ENCODE peak calls at places on chromosomes 4 and X, in six cellular contexts. One of them, this sample, is unnamed.

GRCh38 chrX:97931586-97931985 is 1047.9 kb downstream of the RPA4 start:
- DNase-seq in K562: no peak
- DNase-seq in HCT116: no peak
- DNase-seq in SK-N-SH: no peak
- DNase-seq in HepG2: no peak
- DNase-seq in GM12878: no peak
- DNase-seq in this sample: no peak

GRCh38 chr4:81595287-81595686 is 123.6 kb upstream of the RASGEF1B start:
- DNase-seq in K562: no peak
- DNase-seq in HCT116: no peak
- DNase-seq in SK-N-SH: no peak
- DNase-seq in HepG2: no peak
- DNase-seq in GM12878: no peak
- DNase-seq in this sample: no peak

GRCh38 chr4:72567821-72568620 is 1.0 kb downstream of the ADAMTS3 start:
- DNase-seq in K562: peak; percentile 72
- DNase-seq in HCT116: no peak
- DNase-seq in SK-N-SH: peak; percentile 69
- DNase-seq in HepG2: peak; percentile 3
- DNase-seq in GM12878: no peak
- DNase-seq in this sample: peak; percentile 46

GRCh38 chr4:7651461-7651921 is 216.8 kb upstream of the PSAPL1 start:
- DNase-seq in K562: no peak
- DNase-seq in HCT116: no peak
- DNase-seq in SK-N-SH: peak; percentile 87
- DNase-seq in HepG2: no peak
- DNase-seq in GM12878: no peak
- DNase-seq in this sample: no peak

GRCh38 chrX:20545538-20545937 is 278.8 kb upstream of the RPS6KA3 start:
- DNase-seq in K562: no peak
- DNase-seq in HCT116: no peak
- DNase-seq in SK-N-SH: no peak
- DNase-seq in HepG2: no peak
- DNase-seq in GM12878: no peak
- DNase-seq in this sample: no peak

GRCh38 chr4:118823471-118823870 is 12.5 kb downstream of the SEC24D start:
- DNase-seq in K562: no peak
- DNase-seq in HCT116: peak; percentile 28
- DNase-seq in SK-N-SH: no peak
- DNase-seq in HepG2: no peak
- DNase-seq in GM12878: no peak
- DNase-seq in this sample: peak; percentile 82

GRCh38 chr4:94642561-94642866 is 115.2 kb upstream of the BMPR1B start:
- DNase-seq in K562: no peak
- DNase-seq in HCT116: peak; percentile 31
- DNase-seq in SK-N-SH: no peak
- DNase-seq in HepG2: no peak
- DNase-seq in GM12878: no peak
- DNase-seq in this sample: no peak

GRCh38 chr4:8362483-8362882 is 78.0 kb downstream of the ACOX3 start:
- DNase-seq in K562: no peak
- DNase-seq in HCT116: no peak
- DNase-seq in SK-N-SH: no peak
- DNase-seq in HepG2: no peak
- DNase-seq in GM12878: no peak
- DNase-seq in this sample: no peak

GRCh38 chrX:43703211-43703791 is 47.2 kb downstream of the MAOA start:
- DNase-seq in K562: no peak
- DNase-seq in HCT116: no peak
- DNase-seq in SK-N-SH: no peak
- DNase-seq in HepG2: peak; percentile 48
- DNase-seq in GM12878: no peak
- DNase-seq in this sample: no peak

GRCh38 chrX:50081282-50081955 is 119.4 kb downstream of the AKAP4 start:
- DNase-seq in K562: no peak
- DNase-seq in HCT116: no peak
- DNase-seq in SK-N-SH: peak; percentile 27
- DNase-seq in HepG2: peak; percentile 10
- DNase-seq in GM12878: no peak
- DNase-seq in this sample: peak; percentile 56

GRCh38 chrX:69556094-69557011 is 52.2 kb downstream of the NALF2 start:
- DNase-seq in K562: peak; percentile 9
- DNase-seq in HCT116: peak; percentile 84
- DNase-seq in SK-N-SH: no peak
- DNase-seq in HepG2: peak; percentile 99
- DNase-seq in GM12878: no peak
- DNase-seq in this sample: peak; percentile 48

GRCh38 chrX:1912193-1912592 is 297.3 kb downstream of the ASMT start:
- DNase-seq in K562: no peak
- DNase-seq in HCT116: no peak
- DNase-seq in SK-N-SH: no peak
- DNase-seq in HepG2: no peak
- DNase-seq in GM12878: no peak
- DNase-seq in this sample: no peak

GRCh38 chr4:98664959-98665358 is 6.5 kb upstream of the TSPAN5 start:
- DNase-seq in K562: no peak
- DNase-seq in HCT116: no peak
- DNase-seq in SK-N-SH: no peak
- DNase-seq in HepG2: no peak
- DNase-seq in GM12878: no peak
- DNase-seq in this sample: no peak

GRCh38 chr4:76233088-76233487 is 18.4 kb upstream of the FAM47E start:
- DNase-seq in K562: no peak
- DNase-seq in HCT116: no peak
- DNase-seq in SK-N-SH: no peak
- DNase-seq in HepG2: no peak
- DNase-seq in GM12878: no peak
- DNase-seq in this sample: no peak

GRCh38 chr4:35966558-35966957 is 277.8 kb downstream of the ARAP2 start:
- DNase-seq in K562: no peak
- DNase-seq in HCT116: no peak
- DNase-seq in SK-N-SH: no peak
- DNase-seq in HepG2: no peak
- DNase-seq in GM12878: no peak
- DNase-seq in this sample: no peak

GRCh38 chr4:166622425-166622977 is 611.8 kb downstream of the SPOCK3 start:
- DNase-seq in K562: no peak
- DNase-seq in HCT116: no peak
- DNase-seq in SK-N-SH: no peak
- DNase-seq in HepG2: no peak
- DNase-seq in GM12878: no peak
- DNase-seq in this sample: no peak

GRCh38 chr4:159060161-159060560 is 42.7 kb upstream of the RAPGEF2 start:
- DNase-seq in K562: no peak
- DNase-seq in HCT116: no peak
- DNase-seq in SK-N-SH: no peak
- DNase-seq in HepG2: no peak
- DNase-seq in GM12878: no peak
- DNase-seq in this sample: no peak

GRCh38 chr4:46404961-46405360 is 15.0 kb upstream of the GABRA2 start:
- DNase-seq in K562: no peak
- DNase-seq in HCT116: no peak
- DNase-seq in SK-N-SH: no peak
- DNase-seq in HepG2: peak; percentile 10
- DNase-seq in GM12878: no peak
- DNase-seq in this sample: no peak

GRCh38 chr4:17956245-17956644 is 65.3 kb downstream of the LCORL start:
- DNase-seq in K562: no peak
- DNase-seq in HCT116: no peak
- DNase-seq in SK-N-SH: no peak
- DNase-seq in HepG2: no peak
- DNase-seq in GM12878: no peak
- DNase-seq in this sample: no peak

GRCh38 chr4:113114884-113115283 is 65.4 kb downstream of the ANK2 start:
- DNase-seq in K562: no peak
- DNase-seq in HCT116: no peak
- DNase-seq in SK-N-SH: no peak
- DNase-seq in HepG2: no peak
- DNase-seq in GM12878: no peak
- DNase-seq in this sample: no peak

GRCh38 chrX:12403474-12404082 is 265.3 kb downstream of the FRMPD4 start:
- DNase-seq in K562: no peak
- DNase-seq in HCT116: no peak
- DNase-seq in SK-N-SH: no peak
- DNase-seq in HepG2: no peak
- DNase-seq in GM12878: no peak
- DNase-seq in this sample: no peak

GRCh38 chrX:56726609-56727008 is 2.4 kb upstream of the NBDY start:
- DNase-seq in K562: peak; percentile 7
- DNase-seq in HCT116: no peak
- DNase-seq in SK-N-SH: peak; percentile 19
- DNase-seq in HepG2: peak; percentile 41
- DNase-seq in GM12878: no peak
- DNase-seq in this sample: peak; percentile 71

GRCh38 chr4:46945062-46945461 is 36.0 kb upstream of the COX7B2 start:
- DNase-seq in K562: no peak
- DNase-seq in HCT116: no peak
- DNase-seq in SK-N-SH: no peak
- DNase-seq in HepG2: no peak
- DNase-seq in GM12878: no peak
- DNase-seq in this sample: no peak

GRCh38 chrX:130726661-130727060 is 176.3 kb downstream of the ENOX2 start:
- DNase-seq in K562: no peak
- DNase-seq in HCT116: no peak
- DNase-seq in SK-N-SH: no peak
- DNase-seq in HepG2: no peak
- DNase-seq in GM12878: no peak
- DNase-seq in this sample: no peak

GRCh38 chr4:164012396-164013027 is 518.0 kb downstream of the TMA16 start:
- DNase-seq in K562: no peak
- DNase-seq in HCT116: peak; percentile 29
- DNase-seq in SK-N-SH: peak; percentile 12
- DNase-seq in HepG2: peak; percentile 28
- DNase-seq in GM12878: no peak
- DNase-seq in this sample: no peak

GRCh38 chrX:113726466-113726865 is 857.4 kb upstream of the HTR2C start:
- DNase-seq in K562: no peak
- DNase-seq in HCT116: no peak
- DNase-seq in SK-N-SH: no peak
- DNase-seq in HepG2: no peak
- DNase-seq in GM12878: no peak
- DNase-seq in this sample: no peak

GRCh38 chrX:10457092-10457491 is 163.3 kb downstream of the MID1 start:
- DNase-seq in K562: no peak
- DNase-seq in HCT116: no peak
- DNase-seq in SK-N-SH: no peak
- DNase-seq in HepG2: no peak
- DNase-seq in GM12878: no peak
- DNase-seq in this sample: no peak

GRCh38 chr4:1570291-1571164 is 113.6 kb downstream of the FAM53A start:
- DNase-seq in K562: no peak
- DNase-seq in HCT116: no peak
- DNase-seq in SK-N-SH: no peak
- DNase-seq in HepG2: no peak
- DNase-seq in GM12878: no peak
- DNase-seq in this sample: no peak

GRCh38 chrX:19715711-19716638 is 171.4 kb downstream of the SH3KBP1 start:
- DNase-seq in K562: no peak
- DNase-seq in HCT116: no peak
- DNase-seq in SK-N-SH: no peak
- DNase-seq in HepG2: no peak
- DNase-seq in GM12878: no peak
- DNase-seq in this sample: no peak

GRCh38 chr4:120520761-120521160 is 401.8 kb downstream of the PRDM5 start:
- DNase-seq in K562: no peak
- DNase-seq in HCT116: no peak
- DNase-seq in SK-N-SH: no peak
- DNase-seq in HepG2: no peak
- DNase-seq in GM12878: no peak
- DNase-seq in this sample: no peak

GRCh38 chr4:120517966-120518365 is 404.6 kb downstream of the PRDM5 start:
- DNase-seq in K562: peak; percentile 7
- DNase-seq in HCT116: peak; percentile 63
- DNase-seq in SK-N-SH: peak; percentile 9
- DNase-seq in HepG2: peak; percentile 9
- DNase-seq in GM12878: peak; percentile 42
- DNase-seq in this sample: no peak
- TF ChIP-seq JUND in K562: no peak
- TF ChIP-seq JUND in HCT116: no peak
- TF ChIP-seq JUND in SK-N-SH: peak; percentile 43
- TF ChIP-seq JUND in HepG2: no peak
- TF ChIP-seq JUND in GM12878: no peak
- TF ChIP-seq JUND in this sample: no peak

GRCh38 chr4:33395731-33396485 is 2675.7 kb downstream of the PCDH7 start:
- DNase-seq in K562: no peak
- DNase-seq in HCT116: no peak
- DNase-seq in SK-N-SH: no peak
- DNase-seq in HepG2: no peak
- DNase-seq in GM12878: no peak
- DNase-seq in this sample: no peak
- TF ChIP-seq JUND in K562: no peak
- TF ChIP-seq JUND in HCT116: no peak
- TF ChIP-seq JUND in SK-N-SH: no peak
- TF ChIP-seq JUND in HepG2: no peak
- TF ChIP-seq JUND in GM12878: no peak
- TF ChIP-seq JUND in this sample: no peak

DNA sequence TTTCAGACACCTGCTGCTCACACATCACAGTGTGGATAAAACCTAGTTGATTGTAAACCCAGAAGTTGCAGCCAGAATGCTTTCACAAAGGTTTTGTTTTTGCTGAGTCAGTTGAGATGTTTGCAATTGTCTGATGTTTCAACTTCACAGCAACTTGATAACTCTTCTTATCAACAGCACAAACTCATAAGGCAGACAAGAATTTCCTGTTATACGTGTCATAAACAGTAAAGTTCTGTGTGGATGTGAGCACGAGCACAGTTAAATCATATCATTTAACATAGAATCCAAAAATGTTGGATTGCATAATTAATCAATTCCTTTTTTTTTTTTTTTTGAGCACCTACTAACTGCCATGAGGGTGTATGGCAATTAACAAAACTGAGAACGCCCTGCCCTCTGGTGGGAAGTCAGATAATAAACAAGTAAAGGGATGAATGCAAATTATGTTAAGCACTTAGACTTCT is 512.2 kb downstream of the PDHA2 start:
- DNase-seq in K562: no peak
- DNase-seq in HCT116: peak; percentile 34
- DNase-seq in SK-N-SH: peak; percentile 16
- DNase-seq in HepG2: peak; percentile 0
- DNase-seq in GM12878: no peak
- DNase-seq in this sample: no peak
- TF ChIP-seq JUND in K562: no peak
- TF ChIP-seq JUND in HCT116: no peak
- TF ChIP-seq JUND in SK-N-SH: no peak
- TF ChIP-seq JUND in HepG2: no peak
- TF ChIP-seq JUND in GM12878: no peak
- TF ChIP-seq JUND in this sample: no peak

DNA sequence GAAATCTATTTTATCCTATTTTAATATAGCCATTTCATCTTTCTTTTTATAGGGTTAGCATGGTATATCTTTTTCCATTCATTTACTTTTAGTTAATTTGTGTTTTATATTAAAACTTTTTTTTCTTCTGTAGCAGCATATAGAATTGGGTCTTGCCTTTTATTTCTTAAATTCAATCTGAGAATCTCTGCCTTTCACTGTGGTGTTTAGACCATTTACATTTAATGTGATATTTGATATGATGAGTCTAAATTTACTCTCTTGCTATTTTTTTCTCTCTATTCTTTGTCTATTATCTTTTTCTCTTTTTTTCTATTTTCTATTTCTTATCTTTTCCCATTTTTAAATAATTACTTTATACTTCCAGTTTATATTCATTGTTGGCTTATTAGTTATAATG is 105.4 kb upstream of the HAND2 start:
- DNase-seq in K562: no peak
- DNase-seq in HCT116: no peak
- DNase-seq in SK-N-SH: no peak
- DNase-seq in HepG2: no peak
- DNase-seq in GM12878: no peak
- DNase-seq in this sample: no peak
- TF ChIP-seq JUND in K562: no peak
- TF ChIP-seq JUND in HCT116: no peak
- TF ChIP-seq JUND in SK-N-SH: no peak
- TF ChIP-seq JUND in HepG2: no peak
- TF ChIP-seq JUND in GM12878: no peak
- TF ChIP-seq JUND in this sample: no peak